ENCODE peak calls at places on chromosomes 11 and 22, in four cellular contexts. A is brain microvascular endothelial cell, N is heart left ventricle, C is spleen. R is an unnamed sample. For H3K27me3, the result is how much of the 10 kb centered on the place peaks cover.

GRCh38 chr11:113457784-113458183 is 17.4 kb downstream of the DRD2 start:
- DNase-seq in A (no peak), C (no peak), N (no peak), R (no peak)

GRCh38 chr22:21791635-21792625 is 56.3 kb upstream of the YPEL1 start:
- DNase-seq in A (peak), C (no peak), N (no peak), R (peak)

GRCh38 chr11:101126551-101127347 is 2.9 kb downstream of the PGR start:
- DNase-seq in N (peak), C (no peak), A (no peak), R (no peak)

GRCh38 chr11:6615882-6616585 is 3.2 kb downstream of the TPP1 start:
- DNase-seq in C (peak), A (peak), N (no peak), R (no peak)

GRCh38 chr22:37953062-37953436 is 352 bp downstream of the C22orf23 start:
- DNase-seq in C (no peak), N (peak), A (no peak), R (no peak)

GRCh38 chr22:45235101-45235777 is 5.5 kb downstream of the KIAA0930 start:
- DNase-seq in A (no peak), N (peak), C (peak), R (peak)

GRCh38 chr11:129141748-129142475 is 50.2 kb downstream of the ARHGAP32 start:
- DNase-seq in C (no peak), A (no peak), N (no peak), R (no peak)

GRCh38 chr11:81224396-81224795 is 1509.3 kb downstream of the FAM181B start:
- DNase-seq in C (no peak), N (no peak), A (peak), R (no peak)

GRCh38 chr22:23091760-23092159 is 21.4 kb downstream of the GNAZ start:
- DNase-seq in C (no peak), N (no peak), A (no peak), R (no peak)

GRCh38 chr11:11545285-11546275 is 76.2 kb downstream of the GALNT18 start:
- DNase-seq in A (no peak), C (no peak), N (no peak), R (no peak)

GRCh38 chr22:44577391-44578114 is 79.5 kb upstream of the RTL6 start:
- DNase-seq in C (no peak), A (no peak), N (no peak), R (no peak)

GRCh38 chr22:32469799-32470212 is 4.8 kb upstream of the FBXO7 start:
- DNase-seq in N (no peak), A (peak), C (no peak), R (no peak)

GRCh38 chr22:17471901-17472566 is 91.3 kb upstream of the SLC25A18 start:
- DNase-seq in N (peak), C (no peak), A (no peak), R (no peak)

DNA sequence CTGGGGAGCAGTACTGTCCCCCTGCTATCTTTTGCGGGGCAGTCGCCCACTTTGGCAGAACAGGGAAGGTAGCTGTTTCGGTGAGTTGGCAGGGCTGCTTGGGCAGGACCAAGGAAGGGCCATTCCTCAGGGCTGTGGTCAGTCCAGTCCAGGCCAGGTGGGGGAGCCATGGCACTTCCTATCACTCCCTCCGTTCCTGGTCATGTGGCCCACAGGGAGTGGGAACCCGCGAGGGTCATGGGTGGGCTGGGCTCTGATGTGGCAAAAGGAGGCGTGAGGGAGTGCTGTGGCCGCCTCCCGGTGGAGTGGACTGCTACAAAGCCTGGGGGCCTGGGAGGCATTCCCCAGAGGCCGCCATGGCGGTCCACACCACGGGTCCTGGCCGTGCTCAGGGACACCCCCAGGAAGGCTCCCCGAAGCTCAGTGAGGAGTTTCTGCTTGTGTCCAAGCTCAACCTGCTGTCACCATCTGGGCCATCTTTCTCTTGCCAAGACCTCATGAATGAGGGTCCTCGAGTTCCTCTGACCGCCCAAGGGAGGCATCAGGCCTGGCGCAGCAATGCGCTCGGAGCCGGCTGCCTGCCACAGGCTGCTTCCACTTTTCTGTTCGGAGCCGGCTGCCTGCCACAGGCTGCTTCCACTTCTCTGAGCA is 11.9 kb downstream of the CHID1 start:
- DNase-seq in N (no peak), C (no peak), A (no peak), R (no peak)
- TF ChIP-seq CTCF in N (no peak), C (no peak), A (peak), R (no peak)

DNA sequence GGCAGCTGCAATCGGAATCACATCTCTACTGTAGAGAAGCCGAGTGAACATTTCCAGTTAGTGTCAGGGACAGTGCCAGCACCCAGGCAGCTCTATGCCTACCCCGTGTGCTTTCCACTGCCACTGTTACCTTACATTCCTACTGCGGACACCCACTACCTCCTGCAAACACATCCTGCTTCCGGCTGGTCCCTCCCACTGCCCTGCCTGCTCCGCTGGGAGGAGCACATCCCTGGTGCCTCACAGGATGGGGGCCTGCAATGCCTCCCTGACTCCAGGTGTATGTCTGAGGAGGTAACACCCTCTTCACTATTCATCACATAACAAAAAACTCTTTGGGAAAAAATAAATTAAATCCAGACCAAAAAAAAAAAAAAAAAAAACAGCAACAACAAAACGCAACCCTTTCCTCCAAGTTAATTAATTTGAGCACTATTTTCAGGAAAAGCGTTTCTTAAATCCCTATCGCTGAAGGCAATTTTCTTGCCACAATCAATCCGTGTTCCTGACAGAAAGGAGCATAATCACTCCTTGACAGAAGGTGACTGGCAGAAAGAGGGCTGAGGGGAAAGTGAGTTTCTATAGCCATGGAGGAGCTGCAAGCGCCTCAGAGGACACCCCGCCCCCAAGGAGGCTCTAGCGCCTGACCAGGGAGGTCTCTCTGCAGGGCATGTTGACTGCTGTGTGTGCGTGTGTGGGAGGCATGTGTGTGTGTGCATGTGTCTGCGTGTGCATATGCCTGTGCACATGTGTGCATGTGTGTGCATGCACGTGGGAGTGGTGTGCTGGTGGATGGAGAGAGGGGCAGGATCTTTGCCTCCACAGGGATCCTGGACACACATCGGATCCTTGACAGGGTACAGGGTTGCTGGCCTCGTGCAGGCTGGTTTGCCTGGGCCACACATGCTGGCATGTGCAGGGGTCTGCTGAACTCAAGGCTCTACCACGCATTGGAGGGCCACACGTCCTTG is 134.8 kb upstream of the NTM start:
- DNase-seq in C (no peak), A (no peak), N (no peak), R (no peak)
- H3K27me3 ChIP-seq in C (under half), A (under half), N (under half), R (under half)

DNA sequence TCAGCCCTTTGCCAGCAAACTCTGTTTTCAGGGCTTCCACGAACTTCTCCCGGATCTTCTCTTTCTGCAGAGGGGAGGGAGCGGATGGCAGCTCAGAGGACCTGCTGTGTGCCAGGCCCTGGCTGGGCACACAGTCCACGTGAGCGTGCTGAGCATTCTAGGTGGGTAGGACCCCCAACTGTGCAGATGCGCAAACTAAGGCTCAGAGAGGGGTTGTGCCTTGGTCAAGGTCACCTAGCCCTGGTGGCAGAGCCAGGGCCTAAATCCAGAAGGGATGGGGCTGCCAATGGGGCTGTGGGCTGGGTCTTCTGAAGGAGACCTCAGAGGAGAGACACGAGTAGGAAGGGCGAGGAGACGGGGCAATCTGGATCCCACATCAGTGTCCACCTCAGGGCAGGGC is 10.8 kb downstream of the PMM1 start:
- DNase-seq in A (no peak), N (no peak), C (no peak), R (no peak)
- TF ChIP-seq CTCF in A (no peak), N (no peak), C (no peak), R (no peak)

DNA sequence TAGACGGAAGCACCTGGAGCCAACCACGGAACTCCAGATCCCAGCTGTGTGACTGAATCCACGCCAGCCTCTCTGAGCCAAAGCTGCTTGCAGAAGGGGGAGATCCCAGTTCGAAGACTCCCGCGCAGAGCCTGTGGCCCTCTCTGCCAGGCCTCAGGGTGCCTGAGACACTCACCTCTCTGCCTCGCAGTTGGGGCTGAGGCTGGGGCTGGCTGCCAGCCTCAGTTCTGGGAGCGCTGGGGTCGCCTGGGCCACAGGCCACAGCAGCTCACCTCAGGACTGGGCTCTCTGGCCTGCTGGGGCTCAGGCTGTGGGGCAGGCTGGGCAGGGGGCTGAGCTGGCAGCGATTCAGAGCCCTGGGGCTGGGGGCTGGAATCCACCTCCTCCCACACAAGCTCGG is 8.2 kb upstream of the IGF2 start:
- DNase-seq in C (no peak), N (no peak), A (no peak), R (no peak)
- H3K27me3 ChIP-seq in C (half or more), N (half or more), A (half or more), R (under half)

DNA sequence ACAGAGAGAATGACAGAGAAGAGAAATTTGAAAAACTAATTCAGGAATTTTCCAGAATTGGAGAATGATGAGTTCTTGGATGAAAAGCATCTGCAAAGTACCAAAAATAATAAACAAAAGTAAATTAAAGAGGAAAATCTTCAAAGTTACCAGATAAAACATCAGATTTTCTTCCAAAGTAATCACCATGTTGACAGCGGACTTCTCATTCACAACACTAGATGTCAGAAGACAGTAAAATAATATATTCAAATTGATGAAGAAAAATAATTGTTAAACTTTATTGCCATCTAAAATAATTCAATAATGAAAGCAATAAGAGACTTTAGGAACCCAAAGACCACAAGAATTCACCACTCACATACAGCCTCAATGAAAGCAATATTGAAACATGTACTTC is 355.2 kb downstream of the DYNC2H1 start:
- DNase-seq in N (no peak), A (no peak), C (no peak), R (no peak)
- TF ChIP-seq CTCF in N (no peak), A (no peak), C (no peak), R (no peak)

DNA sequence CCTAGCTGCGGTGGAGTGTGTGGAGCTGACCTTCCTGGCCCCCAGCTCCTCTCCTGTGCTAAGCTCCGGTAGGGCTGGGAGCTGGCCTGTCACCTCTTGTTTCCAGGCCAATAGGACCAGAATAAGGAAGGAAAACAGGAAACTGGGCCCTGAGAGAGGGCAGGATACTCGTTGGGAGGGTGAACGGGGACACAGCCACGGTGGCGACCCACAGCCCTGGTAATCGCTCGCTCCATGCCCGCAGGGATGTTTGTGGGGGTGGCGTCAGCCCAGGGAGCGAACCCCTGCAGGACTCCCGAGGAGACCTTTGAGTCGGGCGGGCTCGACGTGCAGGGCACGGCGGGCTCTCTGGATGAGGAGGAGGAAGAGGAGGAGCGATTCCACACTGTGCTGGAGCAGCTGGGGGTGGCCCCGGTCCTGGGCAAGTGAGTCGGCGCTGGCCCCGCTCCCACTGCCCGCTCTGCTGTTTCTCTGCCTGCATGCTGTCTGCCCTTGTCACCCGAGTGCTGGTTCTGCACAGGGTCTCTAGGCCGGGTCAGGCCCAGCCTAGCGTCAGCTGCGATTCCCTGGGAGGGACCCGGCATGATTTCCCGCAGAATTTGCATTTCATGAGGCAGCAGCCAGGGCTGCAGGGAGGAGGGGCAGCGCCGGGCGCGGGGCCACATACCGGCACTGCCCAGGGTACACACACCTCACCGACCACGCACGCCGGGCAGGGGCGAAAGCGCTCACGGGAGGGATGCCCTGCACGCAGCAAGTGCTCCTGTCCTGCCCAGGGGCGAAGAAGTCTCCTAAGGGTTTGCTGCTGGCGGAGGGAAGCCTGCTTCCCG is 1.6 kb downstream of the CRACR2B start:
- DNase-seq in A (no peak), C (peak), N (peak), R (no peak)
- H3K27me3 ChIP-seq in A (under half), C (under half), N (under half), R (under half)

GRCh38 chr11:121652982-121653381 is 200.2 kb upstream of the SORL1-AS1 start:
- DNase-seq in A (no peak), C (no peak), N (no peak), R (no peak)
- TF ChIP-seq CTCF in A (peak), C (no peak), N (peak), R (peak)

GRCh38 chr11:2585566-2586090 is 114.2 kb downstream of the KCNQ1OT1 start:
- DNase-seq in A (no peak), C (peak), N (peak), R (no peak)
- H3K27me3 ChIP-seq in A (under half), C (under half), N (under half), R (under half)

DNA sequence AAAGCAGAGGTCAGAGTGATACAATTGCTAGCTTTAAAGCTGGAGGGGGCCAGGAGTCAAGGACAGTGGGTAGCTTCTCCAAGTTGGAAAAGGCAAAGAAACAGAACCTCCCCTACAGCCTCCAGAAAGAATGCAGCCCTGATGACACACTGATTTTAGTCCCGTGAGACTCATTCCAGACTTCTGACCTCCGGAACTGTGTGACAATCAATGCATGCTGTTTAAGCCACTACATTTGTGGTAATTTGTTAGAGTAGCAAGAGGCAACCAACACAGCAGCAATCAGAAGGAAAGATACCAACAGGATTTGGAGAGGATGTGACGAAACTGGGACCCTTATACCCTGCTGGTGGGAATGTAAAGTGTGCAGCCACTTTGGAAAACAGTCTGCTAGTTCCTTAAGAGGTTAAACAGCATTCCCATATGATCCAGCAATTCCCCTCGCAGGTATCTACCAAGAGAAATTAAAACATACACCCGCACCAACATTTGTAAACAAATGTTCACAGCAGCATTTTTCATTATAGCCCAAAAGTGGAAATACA is 66.7 kb downstream of the DSCAML1 start:
- DNase-seq in C (peak), A (peak), N (no peak), R (no peak)
- TF ChIP-seq CTCF in C (no peak), A (no peak), N (no peak), R (no peak)

GRCh38 chr11:2559527-2560311 is 114.9 kb downstream of the KCNQ1 start:
- DNase-seq in A (no peak), N (peak), C (peak), R (no peak)
- H3K27me3 ChIP-seq in A (under half), N (under half), C (under half), R (under half)